ENCODE peak calls at places on chromosomes 5 and 9, in ten cellular contexts. S is erythroblast, H is colonic mucosa, R is T follicular helper cell, W is cardiac fibroblast, O is fibroblast of lung, G is cardiac muscle cell, M is SJCRH30, J is small intestine, P is NCI-H524. I is an unnamed sample.

GRCh38 chr5:24606974-24607373 is 37.8 kb downstream of the CDH10 start:
- DNase-seq in S (no peak), H (no peak), R (no peak), W (no peak), O (no peak), G (no peak), M (no peak), J (no peak), P (peak; percentile 28), I (no peak)

GRCh38 chr9:109912082-109912581 is 132.1 kb downstream of the PALM2AKAP2 start:
- DNase-seq in S (no peak), H (no peak), R (no peak), W (peak; percentile 77), O (peak; percentile 63), G (peak; percentile 34), M (no peak), J (no peak), P (no peak), I (no peak)

GRCh38 chr5:61362796-61363364 is 30.8 kb downstream of the ZSWIM6 start:
- DNase-seq in S (peak; percentile 11), H (no peak), R (no peak), W (peak; percentile 28), O (peak; percentile 21), G (peak; percentile 24), M (no peak), J (no peak), P (peak; percentile 12), I (peak; percentile 38)

GRCh38 chr9:72839140-72839539 is 113.7 kb downstream of the ALDH1A1 start:
- DNase-seq in S (no peak), H (no peak), R (no peak), W (peak; percentile 12), O (peak; percentile 64), G (peak; percentile 62), M (no peak), J (no peak), P (no peak), I (peak; percentile 20)

GRCh38 chr5:72472031-72472430 is 35.2 kb downstream of the ZNF366 start:
- DNase-seq in S (no peak), H (no peak), R (no peak), W (no peak), O (no peak), G (no peak), M (no peak), J (no peak), P (no peak), I (no peak)

GRCh38 chr5:107215581-107215980 is 455.2 kb downstream of the EFNA5 start:
- DNase-seq in S (no peak), H (no peak), R (no peak), W (peak; percentile 25), O (peak; percentile 23), G (no peak), M (no peak), J (no peak), P (no peak), I (no peak)

GRCh38 chr5:150167908-150168307 is 1.3 kb downstream of the CDX1 start:
- DNase-seq in S (no peak), H (peak; percentile 71), R (no peak), W (no peak), O (no peak), G (no peak), M (no peak), J (no peak), P (no peak), I (no peak)

GRCh38 chr5:12672141-12672540 is 767.9 kb upstream of the CTNND2 start:
- DNase-seq in S (no peak), H (no peak), R (no peak), W (no peak), O (no peak), G (no peak), M (no peak), J (no peak), P (no peak), I (no peak)

GRCh38 chr9:133075925-133076324 is 14.1 kb downstream of the CEL start:
- DNase-seq in S (no peak), H (no peak), R (no peak), W (peak; percentile 72), O (peak; percentile 95), G (peak; percentile 81), M (no peak), J (no peak), P (no peak), I (peak; percentile 91)

GRCh38 chr9:105385372-105385985 is 62.4 kb upstream of the FSD1L start:
- DNase-seq in S (peak; percentile 77), H (no peak), R (no peak), W (peak; percentile 66), O (peak; percentile 45), G (peak; percentile 48), M (no peak), J (peak; percentile 54), P (no peak), I (peak; percentile 27)

GRCh38 chr5:124025306-124025705 is 513.3 kb downstream of the CSNK1G3 start:
- DNase-seq in S (no peak), H (no peak), R (no peak), W (no peak), O (no peak), G (no peak), M (no peak), J (no peak), P (no peak), I (no peak)

GRCh38 chr9:95266649-95267048 is 50.9 kb downstream of the FANCC start:
- DNase-seq in S (no peak), H (no peak), R (no peak), W (no peak), O (no peak), G (no peak), M (no peak), J (no peak), P (no peak), I (no peak)

GRCh38 chr9:20636883-20637440 is 14.7 kb upstream of the MLLT3 start:
- DNase-seq in S (peak; percentile 5), H (no peak), R (no peak), W (peak; percentile 30), O (peak; percentile 36), G (peak; percentile 61), M (no peak), J (no peak), P (no peak), I (peak; percentile 68)

GRCh38 chr9:70883056-70883455 is 238.4 kb downstream of the TRPM3 start:
- DNase-seq in S (no peak), H (no peak), R (no peak), W (peak; percentile 73), O (peak; percentile 63), G (peak; percentile 2), M (no peak), J (no peak), P (no peak), I (peak; percentile 15)

GRCh38 chr9:114053246-114054005 is 24.7 kb downstream of the AMBP start:
- DNase-seq in S (no peak), H (peak; percentile 18), R (no peak), W (no peak), O (no peak), G (no peak), M (no peak), J (peak; percentile 34), P (no peak), I (no peak)